ENCODE peak calls at places on chromosomes 16 and 17, in eight cellular contexts. I is AG04450; O is HFF-Myc; R is skeletal muscle cell; A is CD8-positive, alpha-beta memory T cell; Y is iPS DF 6.9; K is epithelial cell of esophagus; X is mesendoderm. F is an unnamed sample.

GRCh38 chr17:44887016-44887415 is 12.2 kb downstream of the EFTUD2 start:
- DNase-seq in I (no peak), O (no peak), R (no peak), A (no peak), Y (no peak), K (no peak), X (no peak), F (no peak)

GRCh38 chr17:17824119-17824779 is 12.5 kb downstream of the SREBF1 start:
- DNase-seq in I (no peak), O (no peak), R (no peak), A (no peak), Y (no peak), K (no peak), X (peak; percentile 57), F (no peak)

GRCh38 chr16:85080923-85081498 is 31.3 kb downstream of the CIBAR2 start:
- DNase-seq in I (no peak), O (no peak), R (no peak), A (no peak), Y (no peak), K (no peak), X (no peak), F (no peak)

GRCh38 chr16:9159839-9160550 is 68.6 kb downstream of the HAPSTR1 start:
- DNase-seq in I (peak; percentile 39), O (no peak), R (peak; percentile 13), A (peak; percentile 35), Y (peak; percentile 84), K (peak; percentile 68), X (peak; percentile 86), F (peak; percentile 59)

GRCh38 chr16:53503270-53503911 is 382 bp upstream of the AKTIP start:
- DNase-seq in I (peak; percentile 100), O (peak; percentile 100), R (peak; percentile 100), A (peak; percentile 100), Y (peak; percentile 100), K (peak; percentile 100), X (peak; percentile 100), F (peak; percentile 100)

GRCh38 chr17:44092051-44092450 is 21.5 kb downstream of the G6PC3 start:
- DNase-seq in I (no peak), O (no peak), R (no peak), A (no peak), Y (no peak), K (no peak), X (no peak), F (no peak)

GRCh38 chr17:68184141-68184571 is 63.7 kb upstream of the AMZ2 start:
- DNase-seq in I (no peak), O (no peak), R (no peak), A (no peak), Y (no peak), K (peak; percentile 55), X (no peak), F (no peak)

GRCh38 chr17:68401288-68401687 is 56.0 kb downstream of the WIPI1 start:
- DNase-seq in I (no peak), O (no peak), R (no peak), A (no peak), Y (no peak), K (no peak), X (no peak), F (no peak)

GRCh38 chr17:5122586-5123342 is 6.9 kb downstream of the USP6 start:
- DNase-seq in I (no peak), O (no peak), R (no peak), A (peak; percentile 9), Y (no peak), K (no peak), X (peak; percentile 47), F (peak; percentile 58)

GRCh38 chr17:31579265-31579664 is 187.8 kb downstream of the RAB11FIP4 start:
- DNase-seq in I (no peak), O (no peak), R (no peak), A (no peak), Y (no peak), K (peak; percentile 56), X (no peak), F (no peak)

GRCh38 chr16:51035110-51035498 is 116.0 kb downstream of the SALL1 start:
- DNase-seq in I (no peak), O (no peak), R (no peak), A (no peak), Y (no peak), K (no peak), X (peak; percentile 86), F (no peak)

GRCh38 chr16:88616320-88616719 is 22.1 kb upstream of the IL17C start:
- DNase-seq in I (no peak), O (no peak), R (no peak), A (no peak), Y (no peak), K (peak; percentile 75), X (no peak), F (peak; percentile 91)

GRCh38 chr17:52157603-52158449 is 688 bp downstream of the CA10 start:
- DNase-seq in I (no peak), O (no peak), R (no peak), A (no peak), Y (no peak), K (no peak), X (peak; percentile 32), F (no peak)

GRCh38 chr16:72938426-72939164 is 109.3 kb downstream of the ZFHX3 start:
- DNase-seq in I (peak; percentile 23), O (no peak), R (peak; percentile 55), A (no peak), Y (no peak), K (peak; percentile 60), X (no peak), F (peak; percentile 73)

GRCh38 chr16:85306071-85306792 is 194.0 kb upstream of the CIBAR2 start:
- DNase-seq in I (peak; percentile 32), O (peak; percentile 56), R (peak; percentile 82), A (peak; percentile 82), Y (no peak), K (peak; percentile 75), X (peak; percentile 78), F (peak; percentile 96)

GRCh38 chr17:64190468-64190867 is 60.5 kb upstream of the ERN1 start:
- DNase-seq in I (no peak), O (no peak), R (no peak), A (no peak), Y (no peak), K (peak; percentile 9), X (no peak), F (no peak)

GRCh38 chr16:28876973-28877641 is 1.2 kb upstream of the ATP2A1 start:
- DNase-seq in I (no peak), O (no peak), R (no peak), A (no peak), Y (no peak), K (no peak), X (no peak), F (no peak)

GRCh38 chr16:79229371-79229770 is 371.2 kb downstream of the MAF start:
- DNase-seq in I (no peak), O (no peak), R (no peak), A (no peak), Y (no peak), K (no peak), X (no peak), F (no peak)
- H3K4me3 ChIP-seq in I (no peak overlapping the region), O (no peak overlapping the region), R (no peak overlapping the region), A (no peak overlapping the region), Y (no peak overlapping the region), K (no peak overlapping the region), X (no peak overlapping the region), F (no peak overlapping the region)

GRCh38 chr16:55372792-55373488 is 48.9 kb downstream of the IRX6 start:
- DNase-seq in I (no peak), O (no peak), R (no peak), A (no peak), Y (no peak), K (no peak), X (no peak), F (no peak)
- H3K4me3 ChIP-seq in I (no peak overlapping the region), O (no peak overlapping the region), R (no peak overlapping the region), A (no peak overlapping the region), Y (no peak overlapping the region), K (no peak overlapping the region), X (no peak overlapping the region), F (no peak overlapping the region)

GRCh38 chr16:1941162-1941923 is 1.7 kb downstream of the MSRB1 start:
- DNase-seq in I (no peak), O (no peak), R (no peak), A (no peak), Y (no peak), K (no peak), X (peak; percentile 51), F (no peak)
- H3K4me3 ChIP-seq in I (peak overlapping the region; percentile 88), O (no peak overlapping the region), R (no peak overlapping the region), A (no peak overlapping the region), Y (no peak overlapping the region), K (no peak overlapping the region), X (no peak overlapping the region), F (peak overlapping the region; percentile 71)

GRCh38 chr17:1731194-1731506 is 6.6 kb downstream of the WDR81 start:
- DNase-seq in I (no peak), O (no peak), R (no peak), A (no peak), Y (no peak), K (no peak), X (no peak), F (no peak)

GRCh38 chr17:1730345-1731193 is 6.1 kb downstream of the WDR81 start:
- DNase-seq in I (no peak), O (no peak), R (peak; percentile 81), A (no peak), Y (no peak), K (peak; percentile 67), X (no peak), F (peak; percentile 84)

GRCh38 chr17:1727876-1728630 is 3.5 kb downstream of the WDR81 start:
- DNase-seq in I (no peak), O (no peak), R (no peak), A (no peak), Y (no peak), K (no peak), X (no peak), F (no peak)

GRCh38 chr17:1732241-1733046 is 7.9 kb downstream of the WDR81 start:
- DNase-seq in I (no peak), O (no peak), R (no peak), A (no peak), Y (no peak), K (no peak), X (no peak), F (no peak)

GRCh38 chr17:1730004-1730344 is 5.5 kb downstream of the WDR81 start:
- DNase-seq in I (no peak), O (no peak), R (no peak), A (no peak), Y (no peak), K (no peak), X (no peak), F (no peak)
- H3K4me3 ChIP-seq in I (no peak overlapping the region), O (no peak overlapping the region), R (no peak overlapping the region), A (no peak overlapping the region), Y (no peak overlapping the region), K (no peak overlapping the region), X (no peak overlapping the region), F (peak overlapping the region; percentile 33)

GRCh38 chr16:65727534-65728137 is 605.8 kb upstream of the CDH11 start:
- DNase-seq in I (no peak), O (no peak), R (no peak), A (no peak), Y (no peak), K (no peak), X (peak; percentile 31), F (no peak)

GRCh38 chr16:65722429-65722828 is 600.6 kb upstream of the CDH11 start:
- DNase-seq in I (no peak), O (no peak), R (no peak), A (no peak), Y (no peak), K (no peak), X (peak; percentile 16), F (no peak)

GRCh38 chr16:65728172-65728571 is 606.3 kb upstream of the CDH11 start:
- DNase-seq in I (no peak), O (no peak), R (no peak), A (no peak), Y (no peak), K (peak; percentile 18), X (peak; percentile 86), F (no peak)

GRCh38 chr16:65728652-65729051 is 606.8 kb upstream of the CDH11 start:
- DNase-seq in I (no peak), O (no peak), R (no peak), A (no peak), Y (no peak), K (no peak), X (peak; percentile 7), F (no peak)

GRCh38 chr16:65725156-65725845 is 603.4 kb upstream of the CDH11 start:
- DNase-seq in I (no peak), O (no peak), R (no peak), A (no peak), Y (no peak), K (no peak), X (no peak), F (no peak)
- H3K4me3 ChIP-seq in I (no peak overlapping the region), O (no peak overlapping the region), R (no peak overlapping the region), A (no peak overlapping the region), Y (no peak overlapping the region), K (no peak overlapping the region), X (no peak overlapping the region), F (no peak overlapping the region)